ENCODE peak calls at places on chromosomes 12 and 14, in six cellular contexts. A, W, O, L, F and E are unnamed samples.

GRCh38 chr12:80053048-80053790 is 46.1 kb upstream of the OTOGL start:
- DNase-seq in A (no peak), W (no peak), O (no peak), L (peak; percentile 1), F (no peak), E (no peak)

GRCh38 chr12:77060883-77061240 is 4.5 kb downstream of the E2F7 start:
- DNase-seq in A (peak; percentile 53), W (no peak), O (no peak), L (no peak), F (no peak), E (no peak)

GRCh38 chr14:27995688-27996087 is 770.9 kb upstream of the FOXG1 start:
- DNase-seq in A (no peak), W (no peak), O (no peak), L (no peak), F (no peak), E (no peak)

GRCh38 chr12:132173135-132174014 is 29.1 kb downstream of the NOC4L start:
- DNase-seq in A (no peak), W (no peak), O (no peak), L (no peak), F (no peak), E (peak; percentile 35)

GRCh38 chr12:120677765-120678473 is 9.0 kb upstream of the MLEC start:
- DNase-seq in A (peak; percentile 82), W (no peak), O (peak; percentile 22), L (no peak), F (no peak), E (peak; percentile 13)

GRCh38 chr12:2754208-2754607 is 40.6 kb upstream of the FKBP4 start:
- DNase-seq in A (no peak), W (no peak), O (no peak), L (peak; percentile 54), F (no peak), E (no peak)

GRCh38 chr12:41684997-41685396 is 459.7 kb downstream of the GXYLT1 start:
- DNase-seq in A (no peak), W (no peak), O (no peak), L (no peak), F (no peak), E (no peak)

GRCh38 chr14:81591266-81591665 is 57.6 kb upstream of the SEL1L start:
- DNase-seq in A (no peak), W (no peak), O (no peak), L (no peak), F (no peak), E (no peak)

GRCh38 chr12:11580125-11580751 is 69.2 kb upstream of the ETV6 start:
- DNase-seq in A (peak; percentile 71), W (no peak), O (no peak), L (no peak), F (no peak), E (peak; percentile 66)

GRCh38 chr14:34247605-34248004 is 214.4 kb downstream of the SPTSSA start:
- DNase-seq in A (no peak), W (no peak), O (no peak), L (no peak), F (no peak), E (no peak)

GRCh38 chr14:20748439-20748838 is 2.8 kb downstream of the EDDM3A start:
- DNase-seq in A (no peak), W (no peak), O (no peak), L (no peak), F (no peak), E (no peak)

GRCh38 chr12:46825526-46826414 is at the start of gene SLC38A4:
- DNase-seq in A (no peak), W (peak; percentile 40), O (peak; percentile 38), L (peak; percentile 34), F (no peak), E (no peak)

GRCh38 chr12:105799103-105799502 is 339.7 kb downstream of the NUAK1 start:
- DNase-seq in A (no peak), W (no peak), O (no peak), L (no peak), F (no peak), E (no peak)

GRCh38 chr14:76294876-76295275 is 81.1 kb upstream of the ESRRB start:
- DNase-seq in A (no peak), W (no peak), O (no peak), L (no peak), F (no peak), E (no peak)

GRCh38 chr12:131454418-131455217 is 256.3 kb upstream of the SFSWAP start:
- DNase-seq in A (no peak), W (peak; percentile 60), O (peak; percentile 73), L (peak; percentile 90), F (peak; percentile 63), E (peak; percentile 42)

GRCh38 chr12:34300376-34301250 is 278.3 kb downstream of the ALG10 start:
- DNase-seq in A (no peak), W (no peak), O (no peak), L (no peak), F (no peak), E (no peak)

GRCh38 chr14:63200035-63200740 is 4.1 kb upstream of the RHOJ start:
- DNase-seq in A (no peak), W (no peak), O (no peak), L (no peak), F (no peak), E (no peak)

GRCh38 chr14:56608682-56609081 is 29.1 kb downstream of the TMEM260 start:
- DNase-seq in A (no peak), W (no peak), O (no peak), L (no peak), F (no peak), E (no peak)

GRCh38 chr14:88384653-88385205 is 728 bp upstream of the SPATA7 start:
- DNase-seq in A (no peak), W (no peak), O (peak; percentile 5), L (peak; percentile 4), F (no peak), E (no peak)

GRCh38 chr12:46523863-46524770 is 151.5 kb upstream of the SLC38A2 start:
- DNase-seq in A (no peak), W (peak; percentile 92), O (peak; percentile 56), L (no peak), F (no peak), E (no peak)

GRCh38 chr12:83015390-83016225 is 328.9 kb downstream of the TMTC2 start:
- DNase-seq in A (no peak), W (no peak), O (peak; percentile 8), L (no peak), F (no peak), E (no peak)

GRCh38 chr12:130925616-130926015 is 28.1 kb upstream of the ADGRD1 start:
- DNase-seq in A (no peak), W (no peak), O (no peak), L (no peak), F (no peak), E (no peak)

GRCh38 chr12:51522696-51523095 is 68.3 kb upstream of the SCN8A start:
- DNase-seq in A (no peak), W (no peak), O (peak; percentile 42), L (peak; percentile 57), F (no peak), E (no peak)

GRCh38 chr14:67457782-67458181 is 30.7 kb downstream of the TMEM229B start:
- DNase-seq in A (no peak), W (no peak), O (no peak), L (no peak), F (peak; percentile 17), E (no peak)

GRCh38 chr12:19910681-19911080 is 457.7 kb upstream of the PDE3A start:
- DNase-seq in A (no peak), W (no peak), O (no peak), L (no peak), F (no peak), E (no peak)

GRCh38 chr12:11959117-11959823 is 111.5 kb upstream of the BCL2L14 start:
- DNase-seq in A (no peak), W (peak; percentile 48), O (no peak), L (no peak), F (no peak), E (no peak)

GRCh38 chr12:68350753-68351152 is 18.6 kb upstream of the MDM1 start:
- DNase-seq in A (no peak), W (no peak), O (no peak), L (no peak), F (no peak), E (no peak)

GRCh38 chr12:67482751-67483661 is 165.5 kb upstream of the DYRK2 start:
- DNase-seq in A (peak; percentile 66), W (no peak), O (no peak), L (peak; percentile 3), F (no peak), E (peak; percentile 87)

GRCh38 chr14:92386165-92386564 is 63.2 kb downstream of the SLC24A4 start:
- DNase-seq in A (no peak), W (no peak), O (no peak), L (no peak), F (no peak), E (no peak)

GRCh38 chr12:97995085-97995484 is 520.3 kb upstream of the TMPO start:
- DNase-seq in A (no peak), W (no peak), O (no peak), L (no peak), F (no peak), E (no peak)

GRCh38 chr12:13891902-13892301 is 89.5 kb downstream of the GRIN2B start:
- DNase-seq in A (no peak), W (no peak), O (no peak), L (no peak), F (no peak), E (no peak)

GRCh38 chr12:7075931-7076330 is 15.4 kb downstream of the C1S start:
- DNase-seq in A (no peak), W (no peak), O (no peak), L (no peak), F (no peak), E (no peak)

GRCh38 chr12:112176321-112177010 is 51.1 kb downstream of the TRAFD1 start:
- DNase-seq in A (no peak), W (no peak), O (no peak), L (no peak), F (no peak), E (no peak)

GRCh38 chr12:49097381-49097780 is 2.8 kb upstream of the DHH start:
- DNase-seq in A (no peak), W (no peak), O (no peak), L (no peak), F (no peak), E (no peak)
- H3K4me3 ChIP-seq in A (no peak overlapping the region), W (no peak overlapping the region), O (no peak overlapping the region), L (no peak overlapping the region), F (no peak overlapping the region), E (no peak overlapping the region)

DNA sequence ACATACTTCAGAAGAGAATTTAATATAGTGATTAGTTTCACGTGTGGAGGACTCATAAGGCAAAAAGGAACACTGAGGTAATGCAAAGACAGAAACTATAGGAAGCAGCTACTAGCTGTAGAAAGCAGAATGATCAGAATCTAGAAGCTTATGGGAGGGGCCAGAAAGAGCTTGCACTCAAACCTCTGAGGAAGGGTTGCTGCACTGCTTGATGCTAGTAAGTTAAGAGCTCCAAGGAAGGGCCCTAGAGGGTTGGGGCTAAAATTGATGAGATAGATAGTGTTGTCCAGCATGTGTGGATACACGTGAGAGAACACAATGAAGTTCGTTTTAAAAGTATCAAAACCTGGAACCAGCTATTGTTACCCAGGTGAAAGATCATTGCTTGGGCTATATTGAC is 311.1 kb downstream of the SLC6A15 start:
- DNase-seq in A (no peak), W (no peak), O (no peak), L (no peak), F (no peak), E (no peak)
- TF ChIP-seq GABPA in A (no peak), W (no peak), O (no peak), L (no peak), F (no peak), E (no peak)

GRCh38 chr12:117188121-117188665 is 2.1 kb downstream of the FBXO21 start:
- DNase-seq in A (no peak), W (no peak), O (no peak), L (no peak), F (no peak), E (no peak)
- H3K4me3 ChIP-seq in A (no peak overlapping the region), W (no peak overlapping the region), O (no peak overlapping the region), L (no peak overlapping the region), F (no peak overlapping the region), E (no peak overlapping the region)

GRCh38 chr14:59215353-59215752 is 26.9 kb downstream of the DAAM1 start:
- DNase-seq in A (no peak), W (peak; percentile 78), O (no peak), L (no peak), F (no peak), E (no peak)
- TF ChIP-seq GABPA in A (no peak), W (no peak), O (no peak), L (no peak), F (no peak), E (no peak)